ENCODE peak calls at places on chromosomes 3 and 15, in five cellular contexts. X is HCEC 1CT; V is activated CD4-positive, alpha-beta T cell treated with anti-CD3 and anti-CD28 coated beads for 48 hours; N is right cardiac atrium; L is hepatocyte. B is an unnamed sample.

GRCh38 chr15:43249236-43249635 is 17.5 kb downstream of the TGM5 start:
- DNase-seq in X (no peak), V (no peak), N (no peak), L (no peak), B (no peak)

GRCh38 chr3:31493187-31493586 is 39.5 kb upstream of the STT3B start:
- DNase-seq in X (no peak), V (no peak), N (no peak), L (no peak), B (no peak)

GRCh38 chr3:73827658-73828313 is 203.0 kb upstream of the PDZRN3 start:
- DNase-seq in X (no peak), V (no peak), N (no peak), L (peak; percentile 56), B (no peak)

GRCh38 chr15:60384526-60385127 is 13.2 kb downstream of the ANXA2 start:
- DNase-seq in X (no peak), V (no peak), N (no peak), L (no peak), B (no peak)

GRCh38 chr15:74780983-74781672 is 752 bp upstream of the CSK start:
- DNase-seq in X (no peak), V (peak; percentile 61), N (peak; percentile 68), L (no peak), B (peak; percentile 22)

GRCh38 chr3:133504736-133505135 is 68.8 kb upstream of the CDV3 start:
- DNase-seq in X (no peak), V (no peak), N (no peak), L (no peak), B (no peak)

GRCh38 chr3:59192473-59192872 is 142.6 kb upstream of the CFAP20DC start:
- DNase-seq in X (peak; percentile 60), V (no peak), N (no peak), L (no peak), B (no peak)

GRCh38 chr3:30611613-30612421 is 5.4 kb downstream of the TGFBR2 start:
- DNase-seq in X (peak; percentile 59), V (no peak), N (no peak), L (no peak), B (peak; percentile 70)

GRCh38 chr3:65907232-65908130 is 131.2 kb downstream of the MAGI1 start:
- DNase-seq in X (no peak), V (no peak), N (no peak), L (no peak), B (no peak)

GRCh38 chr15:29104566-29104880 is 165.1 kb downstream of the NSMCE3 start:
- DNase-seq in X (no peak), V (no peak), N (no peak), L (no peak), B (no peak)

GRCh38 chr3:73520931-73521461 is 103.7 kb downstream of the PDZRN3 start:
- DNase-seq in X (no peak), V (no peak), N (peak; percentile 71), L (no peak), B (no peak)

GRCh38 chr3:65351753-65352152 is 664.0 kb upstream of the ADAMTS9 start:
- DNase-seq in X (no peak), V (no peak), N (no peak), L (no peak), B (no peak)

GRCh38 chr15:40323953-40324937 is 753 bp downstream of the INAFM2 start:
- DNase-seq in X (no peak), V (peak; percentile 45), N (peak; percentile 79), L (no peak), B (peak; percentile 27)

B was measured in trophoblast cell.